ENCODE peak calls at places on chromosome 20, in nine cellular contexts. S, Y, O, Z, K, B, W, U and P are unnamed samples.

GRCh38 chr20:58696411-58696961 is 3.9 kb downstream of the NPEPL1 start:
- DNase-seq in B (no peak), W (no peak), O (no peak), S (no peak), U (no peak), Y (no peak), K (no peak), Z (no peak), P (no peak)

GRCh38 chr20:51385941-51386530 is 156.5 kb downstream of the NFATC2 start:
- DNase-seq in K (no peak), W (peak; percentile 39), Z (peak; percentile 25), Y (peak; percentile 62), U (no peak), B (peak; percentile 32), S (no peak), O (peak; percentile 54), P (no peak)

GRCh38 chr20:43579861-43580793 is 10.6 kb upstream of the IFT52 start:
- DNase-seq in Z (no peak), S (no peak), Y (peak; percentile 82), W (no peak), U (no peak), B (peak; percentile 35), K (no peak), O (peak; percentile 89), P (no peak)

GRCh38 chr20:54063998-54064676 is 6.3 kb downstream of the BCAS1 start:
- DNase-seq in O (no peak), U (no peak), B (no peak), Y (no peak), K (no peak), Z (no peak), W (no peak), S (no peak), P (no peak)

GRCh38 chr20:9021216-9021615 is 47.7 kb upstream of the PLCB4 start:
- DNase-seq in B (no peak), U (no peak), S (no peak), Z (no peak), O (no peak), W (no peak), K (no peak), Y (no peak), P (no peak)

GRCh38 chr20:39338977-39339376 is 376.8 kb downstream of the DHX35 start:
- DNase-seq in B (no peak), Z (no peak), U (no peak), Y (no peak), K (no peak), W (no peak), S (no peak), O (no peak), P (no peak)

GRCh38 chr20:37615507-37616425 is 78.1 kb upstream of the CTNNBL1 start:
- DNase-seq in K (peak; percentile 36), O (peak; percentile 41), W (peak; percentile 33), Y (peak; percentile 94), U (no peak), S (no peak), Z (peak; percentile 5), B (peak; percentile 71), P (no peak)

GRCh38 chr20:2042400-2042799 is 48.5 kb upstream of the PDYN start:
- DNase-seq in S (no peak), B (no peak), U (no peak), K (no peak), Y (no peak), Z (peak; percentile 57), W (no peak), O (no peak), P (no peak)

GRCh38 chr20:20547221-20547875 is 165.1 kb downstream of the RALGAPA2 start:
- DNase-seq in Y (peak; percentile 12), S (no peak), B (no peak), W (no peak), U (peak; percentile 72), Z (peak; percentile 6), O (peak; percentile 17), K (no peak), P (no peak)

GRCh38 chr20:4046926-4047325 is 31.6 kb upstream of the RNF24 start:
- DNase-seq in U (no peak), Y (no peak), S (no peak), O (no peak), K (no peak), B (no peak), Z (no peak), W (no peak), P (no peak)

GRCh38 chr20:22584630-22584921 is 204 bp upstream of the FOXA2 start:
- DNase-seq in B (peak; percentile 87), O (no peak), W (no peak), Y (peak; percentile 55), Z (no peak), U (no peak), S (no peak), K (no peak), P (no peak)

GRCh38 chr20:33732166-33732970 is 572 bp downstream of the ZNF341 start:
- DNase-seq in U (no peak), B (peak; percentile 92), Y (peak; percentile 81), S (peak; percentile 81), K (no peak), O (peak; percentile 86), Z (peak; percentile 58), W (no peak), P (peak; percentile 76)

GRCh38 chr20:2946988-2947961 is 74.0 kb downstream of the PTPRA start:
- DNase-seq in O (peak; percentile 91), B (no peak), S (no peak), U (peak; percentile 15), W (no peak), K (no peak), Z (no peak), Y (no peak), P (no peak)

GRCh38 chr20:33668087-33668790 is 1.5 kb downstream of the ACTL10 start:
- DNase-seq in Z (no peak), O (no peak), S (peak; percentile 61), B (peak; percentile 85), U (no peak), K (peak; percentile 53), Y (no peak), W (no peak), P (peak; percentile 67)

GRCh38 chr20:59082077-59082740 is 39.6 kb upstream of the PRELID3B start:
- DNase-seq in O (no peak), W (no peak), B (peak; percentile 9), U (no peak), Y (peak; percentile 57), Z (peak; percentile 54), K (no peak), S (no peak), P (no peak)

GRCh38 chr20:53904261-53904660 is 166.1 kb downstream of the BCAS1 start:
- DNase-seq in Y (no peak), U (no peak), O (no peak), K (no peak), B (no peak), W (no peak), Z (no peak), S (no peak), P (no peak)

GRCh38 chr20:58116505-58116904 is 111.9 kb downstream of the ANKRD60 start:
- DNase-seq in U (no peak), B (no peak), Y (no peak), Z (no peak), K (no peak), W (no peak), S (no peak), O (no peak), P (no peak)

GRCh38 chr20:62434098-62434497 is 6.8 kb upstream of the RBBP8NL start:
- DNase-seq in Y (peak; percentile 56), O (no peak), U (no peak), K (no peak), Z (no peak), S (no peak), B (no peak), W (no peak), P (no peak)

GRCh38 chr20:37102571-37102970 is 6.8 kb upstream of the RBL1 start:
- DNase-seq in S (no peak), U (no peak), Z (no peak), K (no peak), B (no peak), Y (no peak), O (no peak), W (no peak), P (no peak)

GRCh38 chr20:3051385-3052019 is 5.7 kb downstream of the MRPS26 start:
- DNase-seq in B (no peak), S (no peak), U (no peak), Z (no peak), Y (no peak), O (no peak), K (no peak), W (no peak), P (no peak)

GRCh38 chr20:11101243-11101642 is 427.4 kb upstream of the JAG1 start:
- DNase-seq in O (no peak), K (no peak), B (no peak), Y (no peak), U (no peak), S (no peak), W (no peak), Z (no peak), P (no peak)

GRCh38 chr20:49310695-49311094 is 32.8 kb upstream of the ZNFX1 start:
- DNase-seq in Z (no peak), O (no peak), S (no peak), B (no peak), U (no peak), Y (no peak), W (no peak), K (no peak), P (no peak)

GRCh38 chr20:45341939-45342862 is 6.0 kb downstream of the SDC4 start:
- DNase-seq in B (peak; percentile 58), O (peak; percentile 89), K (no peak), S (no peak), U (no peak), Z (peak; percentile 51), W (no peak), Y (peak; percentile 72), P (no peak)

GRCh38 chr20:51311636-51312479 is 230.7 kb downstream of the NFATC2 start:
- DNase-seq in S (no peak), U (no peak), B (no peak), K (no peak), Z (no peak), Y (peak; percentile 59), O (peak; percentile 78), W (no peak), P (no peak)

GRCh38 chr20:56520180-56520579 is 4.4 kb upstream of the FAM209A start:
- DNase-seq in Z (no peak), S (no peak), K (no peak), Y (no peak), W (no peak), U (no peak), O (no peak), B (no peak), P (no peak)